ENCODE peak calls at places on chromosome 18, in six cellular contexts. U is GM23338, D is HL-60, Y is AG09319, X is body of pancreas, Q is fibroblast of the aortic adventitia. C is an unnamed sample.

GRCh38 chr18:26510337-26510736 is 38.0 kb downstream of the KCTD1 start:
- DNase-seq in Q (peak; percentile 40), Y (no peak), X (no peak), D (no peak), U (no peak), C (no peak)

GRCh38 chr18:59300676-59301285 is 17.7 kb downstream of the CPLX4 start:
- DNase-seq in U (no peak), Y (no peak), Q (no peak), X (no peak), D (no peak), C (no peak)

GRCh38 chr18:74806073-74806472 is 208.4 kb downstream of the ZNF407 start:
- DNase-seq in D (no peak), X (no peak), Q (no peak), Y (no peak), U (no peak), C (no peak)

GRCh38 chr18:39487932-39488331 is 1922.3 kb upstream of the CELF4 start:
- DNase-seq in X (no peak), Y (no peak), U (no peak), Q (no peak), D (no peak), C (no peak)

GRCh38 chr18:9863282-9863681 is 22.5 kb upstream of the TXNDC2 start:
- DNase-seq in X (no peak), D (no peak), Y (no peak), Q (no peak), U (no peak), C (no peak)

GRCh38 chr18:35407871-35408481 is 30.8 kb upstream of the ZNF396 start:
- DNase-seq in D (peak; percentile 78), U (peak; percentile 93), Q (peak; percentile 82), Y (peak; percentile 28), X (peak; percentile 68), C (peak; percentile 64)

GRCh38 chr18:7921938-7922587 is 354.9 kb downstream of the PTPRM start:
- DNase-seq in Q (peak; percentile 50), X (peak; percentile 43), D (no peak), Y (peak; percentile 22), U (no peak), C (peak; percentile 42)

GRCh38 chr18:70450658-70451253 is 161.9 kb downstream of the SOCS6 start:
- DNase-seq in Q (peak; percentile 56), X (no peak), Y (peak; percentile 4), U (peak; percentile 41), D (no peak), C (no peak)

GRCh38 chr18:70160075-70160678 is 45.3 kb downstream of the RTTN start:
- DNase-seq in X (no peak), U (no peak), Y (no peak), D (no peak), Q (no peak), C (no peak)

GRCh38 chr18:56516769-56517168 is 121.6 kb downstream of the TXNL1 start:
- DNase-seq in U (no peak), D (no peak), Q (peak; percentile 66), Y (no peak), X (no peak), C (peak; percentile 71)

GRCh38 chr18:78826631-78827030 is 153.0 kb upstream of the SALL3 start:
- DNase-seq in X (no peak), D (no peak), U (no peak), Y (no peak), Q (no peak), C (no peak)

GRCh38 chr18:2589345-2590060 is 18.1 kb downstream of the NDC80 start:
- DNase-seq in Q (peak; percentile 55), X (no peak), D (no peak), Y (no peak), U (no peak), C (no peak)

GRCh38 chr18:49030138-49030537 is 79.4 kb upstream of the SMAD7 start:
- DNase-seq in X (no peak), U (no peak), Y (no peak), Q (peak; percentile 30), D (no peak), C (no peak)

GRCh38 chr18:12741351-12741750 is 38.5 kb downstream of the PSMG2 start:
- DNase-seq in D (no peak), Q (peak; percentile 53), Y (no peak), U (no peak), X (no peak), C (peak; percentile 91)

GRCh38 chr18:48546411-48546810 is 7.6 kb downstream of the CTIF start:
- DNase-seq in U (no peak), Q (peak; percentile 62), X (no peak), Y (no peak), D (no peak), C (peak; percentile 65)

GRCh38 chr18:23719634-23720201 is 30.5 kb downstream of the LAMA3 start:
- DNase-seq in X (peak; percentile 33), Q (peak; percentile 99), U (no peak), D (no peak), Y (peak; percentile 87), C (peak; percentile 98)

GRCh38 chr18:48934400-48934707 is 16.4 kb downstream of the SMAD7 start:
- DNase-seq in Q (peak; percentile 72), U (no peak), Y (no peak), X (no peak), D (peak; percentile 59), C (no peak)

GRCh38 chr18:8367217-8367988 is 241.8 kb upstream of the RAB12 start:
- DNase-seq in D (peak; percentile 4), Q (no peak), Y (no peak), X (peak; percentile 60), U (peak; percentile 91), C (no peak)

GRCh38 chr18:48037481-48038271 is 107.2 kb upstream of the SMAD2 start:
- DNase-seq in D (no peak), Y (no peak), X (peak; percentile 43), Q (no peak), U (peak; percentile 64), C (no peak)

GRCh38 chr18:69383191-69383590 is 17.5 kb upstream of the DOK6 start:
- DNase-seq in Y (no peak), U (peak; percentile 3), D (no peak), X (no peak), Q (peak; percentile 4), C (no peak)

GRCh38 chr18:70036771-70037452 is 89.2 kb upstream of the CD226 start:
- DNase-seq in D (no peak), Q (no peak), Y (no peak), X (no peak), U (no peak), C (no peak)

GRCh38 chr18:58965291-58965929 is 100.7 kb downstream of the ZNF532 start:
- DNase-seq in Y (no peak), D (no peak), Q (no peak), U (no peak), X (no peak), C (no peak)

GRCh38 chr18:25250610-25250859 is 101.4 kb downstream of the ZNF521 start:
- DNase-seq in Q (no peak), D (no peak), X (no peak), Y (no peak), U (no peak), C (no peak)

GRCh38 chr18:38751897-38752296 is 1186.3 kb upstream of the CELF4 start:
- DNase-seq in X (no peak), U (peak; percentile 8), D (no peak), Y (no peak), Q (no peak), C (no peak)

GRCh38 chr18:72013512-72013911 is 530.6 kb downstream of the CBLN2 start:
- DNase-seq in Y (no peak), U (peak; percentile 0), X (no peak), Q (no peak), D (no peak), C (no peak)

GRCh38 chr18:68467966-68468365 is 246.9 kb downstream of the TMX3 start:
- DNase-seq in Y (no peak), X (no peak), Q (no peak), D (no peak), U (no peak), C (no peak)

GRCh38 chr18:51151568-51152511 is 45.6 kb downstream of the MEX3C start:
- DNase-seq in U (peak; percentile 24), Y (no peak), D (peak; percentile 71), Q (no peak), X (no peak), C (no peak)
- TF ChIP-seq CTCF in U (no peak), Y (no peak), D (no peak), Q (no peak), X (no peak), C (no peak)

GRCh38 chr18:66874375-66874774 is 270.5 kb upstream of the CDH19 start:
- DNase-seq in U (no peak), X (no peak), D (no peak), Q (no peak), Y (no peak), C (no peak)

GRCh38 chr18:66874812-66875474 is 271.1 kb upstream of the CDH19 start:
- DNase-seq in U (no peak), D (no peak), X (no peak), Q (no peak), Y (no peak), C (no peak)

GRCh38 chr18:66867653-66868052 is 263.8 kb upstream of the CDH19 start:
- DNase-seq in D (no peak), Q (no peak), Y (no peak), U (no peak), X (no peak), C (no peak)

GRCh38 chr18:66873899-66874298 is 270.0 kb upstream of the CDH19 start:
- DNase-seq in U (no peak), Q (no peak), X (no peak), Y (no peak), D (no peak), C (no peak)

DNA sequence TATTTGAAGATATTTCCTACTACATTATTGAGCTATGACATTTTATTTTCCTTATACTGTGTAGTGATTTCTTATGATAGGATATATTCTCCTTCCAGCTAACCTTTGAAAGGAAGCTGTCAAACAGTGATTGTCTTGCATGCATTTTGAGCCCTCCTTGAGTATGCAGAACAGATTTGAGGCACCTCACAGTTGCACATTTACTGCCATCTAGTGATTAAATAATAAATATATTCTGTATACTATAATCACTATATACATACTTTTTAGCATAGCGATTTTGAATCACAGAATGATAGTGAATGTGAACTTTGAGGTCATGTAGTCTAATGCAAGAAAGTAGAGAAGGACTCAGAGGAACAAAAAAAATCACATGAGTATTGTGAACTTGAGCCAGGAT is 268.4 kb upstream of the CDH19 start:
- DNase-seq in Q (no peak), X (no peak), U (peak; percentile 16), D (no peak), Y (no peak), C (no peak)
- TF ChIP-seq CTCF in Q (no peak), X (no peak), U (no peak), D (no peak), Y (no peak), C (no peak)

GRCh38 chr18:22108674-22109073 is 60.7 kb upstream of the GATA6 start:
- DNase-seq in D (no peak), Q (peak; percentile 4), U (peak; percentile 49), X (peak; percentile 58), Y (no peak), C (no peak)
- TF ChIP-seq CTCF in D (no peak), Q (peak; percentile 9), U (peak; percentile 39), X (peak; percentile 16), Y (no peak), C (peak; percentile 31)

DNA sequence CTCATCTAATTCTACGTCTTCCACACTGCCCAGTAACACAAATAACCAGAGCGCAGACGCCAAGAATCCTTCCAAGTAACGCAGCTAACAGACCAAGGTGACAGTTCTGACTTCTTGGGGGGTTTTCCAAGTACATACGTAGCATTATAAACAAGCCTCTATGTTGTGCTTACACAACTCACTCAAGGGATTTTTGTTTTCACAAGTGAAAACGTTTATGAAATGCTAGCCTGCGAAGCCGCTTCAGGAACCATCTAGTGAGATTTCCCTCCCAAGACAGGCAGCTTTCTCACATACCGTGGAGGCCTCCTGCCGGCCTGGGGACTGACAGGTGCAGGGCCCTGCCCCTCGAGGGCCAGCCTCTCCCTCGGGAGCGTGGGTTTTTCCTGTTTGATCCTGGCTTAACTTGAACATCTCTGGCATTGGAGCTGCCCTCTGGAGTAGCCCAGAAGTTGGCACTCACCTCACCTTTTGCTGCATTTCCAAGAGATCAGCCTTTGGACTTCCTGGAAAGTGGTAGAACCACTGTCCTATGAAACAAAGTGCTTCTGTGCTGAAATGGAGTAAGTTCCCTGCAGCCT is 151.1 kb downstream of the MBP start:
- DNase-seq in Q (no peak), U (no peak), X (no peak), Y (no peak), D (no peak), C (no peak)
- TF ChIP-seq CTCF in Q (no peak), U (no peak), X (no peak), Y (no peak), D (no peak), C (no peak)